ENCODE peak calls at places on chromosomes 4 and X, in four cellular contexts. R, T, F and D are unnamed samples.

GRCh38 chr4:6605605-6606004 is 30.6 kb downstream of the MAN2B2 start:
- DNase-seq in R (no peak), T (no peak), F (no peak), D (no peak)

GRCh38 chrX:82748901-82749505 is 759.1 kb upstream of the POU3F4 start:
- DNase-seq in F (no peak), T (no peak), R (no peak), D (no peak)

GRCh38 chr4:15744016-15744415 is 34.1 kb upstream of the CD38 start:
- DNase-seq in R (peak), F (no peak), T (no peak), D (no peak)

GRCh38 chr4:122045533-122045932 is 93.7 kb upstream of the TRPC3 start:
- DNase-seq in F (peak), T (no peak), R (peak), D (peak)

GRCh38 chr4:124873361-124874171 is 161.0 kb upstream of the ANKRD50 start:
- DNase-seq in R (no peak), F (no peak), T (no peak), D (no peak)

GRCh38 chrX:47637546-47638195 is 7.9 kb upstream of the CFP start:
- DNase-seq in T (no peak), F (no peak), R (no peak), D (no peak)

GRCh38 chrX:48919947-48920712 is 1.3 kb upstream of the PIM2 start:
- DNase-seq in F (no peak), T (no peak), R (no peak), D (no peak)

GRCh38 chr4:99462875-99463464 is 27.8 kb upstream of the ADH7 start:
- DNase-seq in T (peak), F (peak), R (peak), D (peak)

GRCh38 chrX:2387614-2388239 is 113.0 kb downstream of the DHRSX start:
- DNase-seq in R (no peak), T (no peak), F (no peak), D (no peak)

GRCh38 chr4:38980903-38981676 is 51.1 kb downstream of the TMEM156 start:
- DNase-seq in R (peak), T (no peak), F (peak), D (no peak)

GRCh38 chr4:57424231-57424897 is 314.2 kb upstream of the IGFBP7 start:
- DNase-seq in F (peak), T (no peak), R (peak), D (peak)

GRCh38 chr4:98444371-98444770 is 183.2 kb downstream of the RAP1GDS1 start:
- DNase-seq in R (no peak), T (no peak), F (no peak), D (no peak)

GRCh38 chrX:31435592-31435991 is 363.8 kb upstream of the FTHL17 start:
- DNase-seq in R (peak), T (no peak), F (no peak), D (no peak)

GRCh38 chrX:151488677-151489076 is 74.8 kb upstream of the PASD1 start:
- DNase-seq in F (no peak), T (no peak), R (no peak), D (no peak)

GRCh38 chr4:184645904-184646610 is 3.2 kb downstream of the CASP3 start:
- DNase-seq in R (no peak), T (no peak), F (no peak), D (no peak)

GRCh38 chr4:190019023-190019858 is 7.8 kb downstream of the FRG2 start:
- DNase-seq in R (no peak), F (no peak), T (no peak), D (no peak)

GRCh38 chrX:40108084-40108958 is 10.6 kb upstream of the BCOR start:
- DNase-seq in T (peak), R (no peak), F (no peak), D (no peak)